ENCODE peak calls at places on chromosomes 13 and 19, in six cellular contexts. C is HFF-Myc, Z is progenitor cell of endocrine pancreas, F is lower leg skin, V is kidney epithelial cell, Y is ascending aorta. O is an unnamed sample.

GRCh38 chr19:48685583-48685982 is 10.2 kb upstream of the FUT2 start:
- DNase-seq in C (no peak), Z (no peak), F (no peak), V (no peak), Y (no peak), O (no peak)

GRCh38 chr13:26624572-26624971 is 67.1 kb downstream of the WASF3 start:
- DNase-seq in C (no peak), Z (no peak), F (no peak), V (no peak), Y (no peak), O (no peak)

GRCh38 chr19:20273376-20273775 is 106.4 kb downstream of the ZNF486 start:
- DNase-seq in C (no peak), Z (no peak), F (no peak), V (no peak), Y (no peak), O (no peak)

GRCh38 chr13:94646904-94647303 is 45.2 kb downstream of the GPR180 start:
- DNase-seq in C (no peak), Z (no peak), F (no peak), V (no peak), Y (no peak), O (no peak)

GRCh38 chr19:7533281-7533819 is 2.2 kb upstream of the PNPLA6 start:
- DNase-seq in C (no peak), Z (no peak), F (peak), V (no peak), Y (peak), O (no peak)

GRCh38 chr19:48394331-48395169 is 1.1 kb downstream of the GRIN2D start:
- DNase-seq in C (no peak), Z (no peak), F (no peak), V (no peak), Y (no peak), O (no peak)

GRCh38 chr19:15296353-15296752 is 36.0 kb downstream of the BRD4 start:
- DNase-seq in C (no peak), Z (no peak), F (no peak), V (no peak), Y (no peak), O (no peak)

GRCh38 chr13:49563513-49563912 is 21.8 kb downstream of the RCBTB1 start:
- DNase-seq in C (no peak), Z (no peak), F (no peak), V (no peak), Y (no peak), O (no peak)

GRCh38 chr13:41978007-41978406 is 17.1 kb upstream of the VWA8 start:
- DNase-seq in C (no peak), Z (no peak), F (no peak), V (no peak), Y (no peak), O (no peak)

GRCh38 chr13:22848539-22849052 is 332.2 kb upstream of the SGCG start:
- DNase-seq in C (no peak), Z (no peak), F (no peak), V (no peak), Y (no peak), O (no peak)

GRCh38 chr19:10654610-10655456 is 687 bp downstream of the ILF3 start:
- DNase-seq in C (no peak), Z (peak), F (peak), V (no peak), Y (peak), O (no peak)

GRCh38 chr19:32828139-32828538 is 41.4 kb downstream of the SLC7A9 start:
- DNase-seq in C (no peak), Z (no peak), F (peak), V (no peak), Y (no peak), O (no peak)

GRCh38 chr13:107271226-107271625 is 703.3 kb upstream of the ARGLU1 start:
- DNase-seq in C (no peak), Z (no peak), F (no peak), V (peak), Y (no peak), O (no peak)

GRCh38 chr19:1856698-1857603 is 6.4 kb downstream of the KLF16 start:
- DNase-seq in C (peak), Z (peak), F (peak), V (no peak), Y (peak), O (no peak)
- TF ChIP-seq CTCF in C (no peak), Z (no peak), F (no peak), V (no peak), Y (no peak), O (no peak)

GRCh38 chr19:1649706-1650626 is 2.4 kb downstream of the TCF3 start:
- DNase-seq in C (no peak), Z (no peak), F (no peak), V (no peak), Y (no peak), O (no peak)

GRCh38 chr19:1647664-1648155 is 4.7 kb downstream of the TCF3 start:
- DNase-seq in C (no peak), Z (no peak), F (no peak), V (no peak), Y (no peak), O (no peak)

GRCh38 chr19:1648156-1648925 is 4.1 kb downstream of the TCF3 start:
- DNase-seq in C (no peak), Z (no peak), F (no peak), V (no peak), Y (no peak), O (no peak)

GRCh38 chr19:1650627-1651009 is 1.8 kb downstream of the TCF3 start:
- DNase-seq in C (no peak), Z (no peak), F (no peak), V (no peak), Y (no peak), O (no peak)

GRCh38 chr19:1648926-1649541 is 3.4 kb downstream of the TCF3 start:
- DNase-seq in C (no peak), Z (no peak), F (no peak), V (no peak), Y (no peak), O (no peak)
- TF ChIP-seq CTCF in C (no peak), Z (no peak), F (no peak), V (peak), Y (no peak), O (no peak)

DNA sequence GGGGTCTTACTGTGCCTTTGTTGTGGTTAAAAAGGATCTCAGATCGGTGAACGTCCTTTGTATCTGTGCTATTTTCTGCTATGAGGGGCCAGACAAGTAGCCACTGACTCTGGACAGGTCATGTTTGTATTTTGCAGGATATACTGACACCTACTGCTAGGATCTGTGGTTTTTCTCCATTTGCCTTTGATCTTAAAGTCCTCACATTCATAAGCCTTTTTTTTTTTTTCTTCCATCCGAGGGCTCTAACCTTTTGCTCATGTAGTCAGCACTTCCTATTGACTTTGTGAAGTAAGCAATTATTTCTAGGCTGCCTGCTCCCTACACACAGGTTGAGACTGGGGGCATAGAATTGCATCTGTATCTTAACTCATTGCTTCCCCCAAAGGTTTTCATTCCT is 106.2 kb downstream of the SLITRK5 start:
- DNase-seq in C (no peak), Z (no peak), F (no peak), V (no peak), Y (no peak), O (no peak)
- TF ChIP-seq CTCF in C (no peak), Z (no peak), F (no peak), V (no peak), Y (no peak), O (no peak)

DNA sequence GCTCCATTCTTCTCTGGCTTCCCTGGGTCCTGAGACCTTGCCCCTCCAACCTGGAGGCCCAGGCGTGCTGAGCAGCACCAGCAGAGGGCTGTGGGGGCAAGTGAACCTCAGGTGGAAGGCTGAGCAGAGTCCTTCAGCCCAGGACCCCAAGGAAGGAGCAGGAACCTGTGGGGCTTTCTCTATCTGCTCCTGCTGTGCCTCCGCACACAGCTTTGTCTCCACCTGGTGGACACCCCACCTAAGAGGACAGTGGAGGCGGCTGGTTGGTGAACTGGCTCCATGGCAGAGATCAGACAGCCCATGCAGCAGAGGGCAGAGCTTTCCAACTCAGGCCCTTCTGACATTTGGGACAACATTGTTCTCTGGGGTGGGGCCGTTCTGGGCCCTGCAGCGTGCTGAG is 19.7 kb downstream of the ZFR2 start:
- DNase-seq in C (no peak), Z (no peak), F (no peak), V (no peak), Y (no peak), O (no peak)
- TF ChIP-seq CTCF in C (peak), Z (peak), F (no peak), V (peak), Y (no peak), O (peak)

GRCh38 chr19:13585512-13585911 is 79.2 kb upstream of the CACNA1A start:
- DNase-seq in C (no peak), Z (no peak), F (no peak), V (no peak), Y (no peak), O (no peak)

GRCh38 chr19:13583753-13584152 is 77.5 kb upstream of the CACNA1A start:
- DNase-seq in C (no peak), Z (no peak), F (no peak), V (no peak), Y (no peak), O (no peak)

DNA sequence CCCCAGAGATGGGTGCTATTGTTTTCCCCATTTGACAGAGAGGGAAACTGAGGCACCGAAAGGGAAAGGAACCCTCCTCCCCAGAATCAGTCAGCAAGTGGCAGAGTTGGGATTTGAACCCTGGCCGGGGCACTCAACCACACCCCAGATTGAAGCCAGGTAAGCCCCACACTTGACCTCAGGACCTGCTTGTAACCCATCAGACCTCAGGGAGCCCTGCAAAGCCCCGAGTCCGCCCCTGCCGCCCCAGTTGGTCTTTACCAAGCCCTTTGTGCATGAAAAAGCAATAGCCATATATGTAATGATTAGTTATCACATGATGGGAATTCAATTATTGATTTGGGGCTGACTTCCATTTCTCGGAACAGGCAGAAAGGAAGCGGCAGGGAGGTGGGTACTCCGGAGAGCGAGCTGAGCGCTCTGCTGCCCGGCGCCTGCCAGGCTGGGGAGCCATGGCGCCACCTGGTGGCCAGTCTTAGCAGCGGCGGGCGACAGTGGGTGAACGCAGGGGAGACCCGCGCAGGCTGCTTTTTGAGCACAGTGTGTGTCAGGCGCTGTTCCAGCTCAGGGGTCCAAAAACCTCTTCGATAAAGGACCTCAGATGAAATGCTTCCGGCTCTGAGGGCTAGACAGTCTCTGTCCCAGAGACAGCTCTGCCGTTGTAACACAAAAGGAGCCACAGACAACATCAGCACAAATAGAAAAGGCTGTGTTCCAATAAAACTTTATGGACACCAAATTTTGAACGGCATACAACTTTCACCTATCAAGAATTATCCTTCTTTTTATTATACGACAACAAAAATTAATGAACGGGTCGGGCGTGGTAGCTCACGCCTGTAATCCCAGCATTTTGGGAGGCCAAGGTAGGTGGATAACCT is 82.9 kb upstream of the CACNA1A start:
- DNase-seq in C (no peak), Z (peak), F (peak), V (no peak), Y (peak), O (no peak)
- TF ChIP-seq CTCF in C (peak), Z (peak), F (peak), V (peak), Y (peak), O (peak)

DNA sequence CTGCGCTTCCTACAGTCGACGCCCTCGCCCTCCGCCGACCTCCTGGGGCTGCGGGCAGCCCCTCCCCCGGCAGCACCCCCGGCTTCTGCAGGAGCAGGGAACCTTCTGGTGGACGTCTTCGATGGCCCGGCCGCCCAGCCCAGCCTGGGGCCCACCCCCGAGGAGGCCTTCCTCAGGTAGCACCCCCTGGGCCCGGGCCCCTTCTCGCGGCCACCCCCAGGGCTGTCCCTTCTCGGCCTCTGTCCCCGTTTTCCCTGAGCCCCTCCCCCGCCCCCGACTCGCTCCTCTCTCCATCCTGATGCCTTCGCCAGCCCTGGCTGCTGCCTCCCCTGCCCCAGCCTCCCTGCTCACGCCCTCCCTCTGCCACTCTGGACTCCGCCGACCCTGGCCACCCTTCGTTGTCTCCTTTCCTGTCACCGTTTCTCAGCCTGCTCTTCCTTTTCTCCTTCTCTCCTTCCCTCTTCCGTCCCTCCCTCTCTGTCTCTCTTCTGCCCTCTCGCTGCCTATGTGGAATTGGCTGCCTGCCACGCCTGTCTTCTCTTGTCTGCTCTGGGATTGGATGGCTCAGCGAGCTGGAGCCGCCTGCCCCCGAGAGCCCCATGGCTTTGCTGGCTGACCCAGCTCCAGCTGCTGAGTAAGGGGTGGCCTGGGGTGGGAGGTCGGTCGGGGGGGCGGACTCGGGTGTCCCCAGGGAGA is 11.0 kb downstream of the FUZ start:
- DNase-seq in C (peak), Z (no peak), F (peak), V (peak), Y (peak), O (peak)
- TF ChIP-seq CTCF in C (peak), Z (no peak), F (no peak), V (peak), Y (no peak), O (no peak)

DNA sequence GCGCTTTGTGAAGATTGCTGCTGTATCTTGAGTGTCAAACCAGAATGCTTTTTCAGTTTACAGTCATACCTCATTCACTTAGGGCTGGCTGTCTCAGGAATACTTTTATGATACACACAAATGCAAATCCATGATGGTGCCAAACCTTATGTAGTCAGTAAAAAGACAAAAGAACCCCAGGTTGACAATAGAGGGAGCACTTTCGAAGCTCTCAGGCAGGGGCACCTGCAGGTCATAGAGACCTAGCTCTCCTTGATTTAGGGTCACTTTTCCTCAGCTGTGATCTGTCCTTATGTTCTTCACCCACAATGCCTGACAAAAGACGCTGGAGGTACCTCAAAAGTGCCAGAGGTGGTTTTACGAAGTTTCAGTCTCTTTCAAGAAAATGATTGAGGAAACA is 172.2 kb downstream of the DNAJC15 start:
- DNase-seq in C (no peak), Z (no peak), F (no peak), V (no peak), Y (no peak), O (no peak)
- TF ChIP-seq CTCF in C (peak), Z (no peak), F (no peak), V (peak), Y (no peak), O (no peak)

GRCh38 chr13:113077953-113078894 is 27.4 kb upstream of the F7 start:
- DNase-seq in C (no peak), Z (no peak), F (no peak), V (no peak), Y (no peak), O (no peak)
- TF ChIP-seq CTCF in C (no peak), Z (no peak), F (no peak), V (no peak), Y (no peak), O (no peak)

GRCh38 chr13:96141032-96141431 is 51.1 kb downstream of the HS6ST3 start:
- DNase-seq in C (no peak), Z (no peak), F (no peak), V (no peak), Y (no peak), O (no peak)
- TF ChIP-seq CTCF in C (no peak), Z (peak), F (no peak), V (peak), Y (no peak), O (peak)

DNA sequence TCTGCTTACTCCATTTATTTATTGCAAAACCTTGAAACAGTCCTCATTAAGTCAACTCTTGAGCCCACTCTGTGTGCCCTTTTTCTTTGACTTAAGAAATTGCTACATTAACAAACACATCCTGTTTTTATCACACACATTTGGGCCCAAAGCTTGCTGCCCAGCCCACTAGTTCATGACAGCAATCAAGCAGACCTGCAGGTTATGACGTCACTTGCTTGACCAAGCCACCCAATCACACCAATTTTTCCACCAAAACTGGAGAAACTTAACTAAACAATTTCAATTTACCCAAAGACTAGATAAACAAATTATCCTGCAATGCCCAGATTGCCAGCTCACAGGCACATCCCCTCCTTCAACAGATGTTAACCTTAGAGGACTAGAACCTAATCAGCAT is 120.7 kb downstream of the ZNF429 start:
- DNase-seq in C (no peak), Z (no peak), F (no peak), V (no peak), Y (no peak), O (no peak)
- TF ChIP-seq CTCF in C (no peak), Z (no peak), F (no peak), V (no peak), Y (no peak), O (no peak)

O was measured in D721Med.